ENCODE peak calls at places on chromosomes 7 and 10, in nine cellular contexts. B is CD8-positive, alpha-beta T cell; Z is Panc1; D is astrocyte; N is heart left ventricle; K is cardiac muscle cell; Y is pancreas; C is A549; Q is fibroblast of lung. R is an unnamed sample. For H3K4me1, the result is how much of the 10 kb centered on the place peaks cover.

GRCh38 chr10:63633677-63634487 is 112.7 kb downstream of the REEP3 start:
- DNase-seq in B (no peak), Z (peak), D (peak), N (no peak), K (peak), Y (no peak), C (peak), Q (peak), R (peak)

GRCh38 chr7:108408294-108409004 is 47.8 kb downstream of the NRCAM start:
- DNase-seq in B (no peak), Z (no peak), D (no peak), N (no peak), K (no peak), Y (no peak), C (no peak), Q (no peak), R (no peak)

GRCh38 chr7:125926621-125927020 is 997.0 kb upstream of the POT1 start:
- DNase-seq in B (no peak), Z (no peak), D (peak), N (no peak), K (no peak), Y (no peak), C (no peak), Q (peak), R (no peak)

GRCh38 chr10:3850999-3851937 is 66.3 kb upstream of the KLF6 start:
- DNase-seq in B (no peak), Z (peak), D (peak), N (no peak), K (peak), Y (no peak), C (peak), Q (peak), R (no peak)

GRCh38 chr7:98509836-98510235 is 107.2 kb upstream of the NPTX2 start:
- DNase-seq in B (no peak), Z (no peak), D (no peak), N (no peak), K (peak), Y (no peak), C (no peak), Q (no peak), R (no peak)

GRCh38 chr7:39709768-39710291 is 86.5 kb downstream of the RALA start:
- DNase-seq in B (no peak), Z (no peak), D (peak), N (peak), K (peak), Y (no peak), C (no peak), Q (peak), R (peak)

GRCh38 chr7:66741706-66742053 is 1.1 kb downstream of the RABGEF1 start:
- DNase-seq in B (no peak), Z (no peak), D (peak), N (no peak), K (peak), Y (peak), C (no peak), Q (peak), R (peak)

GRCh38 chr7:91759205-91759863 is 121.2 kb downstream of the MTERF1 start:
- DNase-seq in B (no peak), Z (peak), D (peak), N (no peak), K (peak), Y (peak), C (no peak), Q (peak), R (no peak)

GRCh38 chr10:75431180-75432111 is at the start of gene LRMDA:
- DNase-seq in B (no peak), Z (no peak), D (no peak), N (peak), K (peak), Y (peak), C (peak), Q (no peak), R (peak)

GRCh38 chr7:100419660-100420226 is 8.8 kb downstream of the ZCWPW1 start:
- DNase-seq in B (no peak), Z (no peak), D (no peak), N (no peak), K (no peak), Y (no peak), C (no peak), Q (no peak), R (no peak)

GRCh38 chr10:77197544-77197943 is 440.1 kb downstream of the KCNMA1 start:
- DNase-seq in B (no peak), Z (no peak), D (no peak), N (no peak), K (no peak), Y (no peak), C (no peak), Q (no peak), R (no peak)

GRCh38 chr10:86075512-86075911 is 291.1 kb downstream of the GRID1 start:
- DNase-seq in B (no peak), Z (no peak), D (no peak), N (no peak), K (no peak), Y (no peak), C (no peak), Q (no peak), R (no peak)

GRCh38 chr10:52566471-52567246 is 205.9 kb downstream of the MBL2 start:
- DNase-seq in B (no peak), Z (peak), D (peak), N (no peak), K (peak), Y (no peak), C (peak), Q (peak), R (no peak)

GRCh38 chr7:152435384-152436278 is at the start of gene KMT2C:
- DNase-seq in B (peak), Z (no peak), D (no peak), N (peak), K (peak), Y (peak), C (no peak), Q (peak), R (peak)

GRCh38 chr7:98240961-98241673 is 10.9 kb downstream of the TECPR1 start:
- DNase-seq in B (peak), Z (peak), D (no peak), N (no peak), K (peak), Y (peak), C (peak), Q (peak), R (peak)

GRCh38 chr10:79044036-79044664 is 24.6 kb upstream of the ZMIZ1 start:
- DNase-seq in B (no peak), Z (no peak), D (no peak), N (no peak), K (no peak), Y (peak), C (no peak), Q (no peak), R (no peak)

GRCh38 chr7:55185941-55186609 is 167.3 kb downstream of the EGFR start:
- DNase-seq in B (no peak), Z (peak), D (peak), N (no peak), K (peak), Y (no peak), C (peak), Q (peak), R (no peak)

GRCh38 chr7:44061645-44062179 is 3.7 kb downstream of the PGAM2 start:
- DNase-seq in B (no peak), Z (no peak), D (no peak), N (no peak), K (no peak), Y (no peak), C (no peak), Q (no peak), R (no peak)

GRCh38 chr10:102796407-102797176 is 40.6 kb downstream of the CYP17A1 start:
- DNase-seq in B (peak), Z (no peak), D (peak), N (peak), K (peak), Y (no peak), C (no peak), Q (peak), R (peak)

GRCh38 chr10:5741276-5741675 is 56.6 kb downstream of the TASOR2 start:
- DNase-seq in B (no peak), Z (no peak), D (no peak), N (no peak), K (no peak), Y (no peak), C (no peak), Q (no peak), R (no peak)

GRCh38 chr7:4694653-4695335 is 12.7 kb downstream of the FOXK1 start:
- DNase-seq in B (no peak), Z (no peak), D (peak), N (peak), K (peak), Y (no peak), C (no peak), Q (peak), R (peak)

GRCh38 chr10:55892276-55892675 is 468.8 kb downstream of the ZWINT start:
- DNase-seq in B (no peak), Z (no peak), D (no peak), N (no peak), K (no peak), Y (no peak), C (no peak), Q (no peak), R (no peak)

GRCh38 chr10:124288928-124289921 is 129.5 kb downstream of the OAT start:
- DNase-seq in B (no peak), Z (no peak), D (no peak), N (no peak), K (no peak), Y (peak), C (no peak), Q (no peak), R (no peak)

GRCh38 chr10:96454184-96454583 is 59.5 kb downstream of the TLL2 start:
- DNase-seq in B (no peak), Z (no peak), D (no peak), N (no peak), K (no peak), Y (no peak), C (no peak), Q (no peak), R (no peak)

GRCh38 chr7:87926581-87927461 is 7.2 kb upstream of the ADAM22 start:
- DNase-seq in B (no peak), Z (no peak), D (peak), N (no peak), K (peak), Y (no peak), C (no peak), Q (peak), R (no peak)

GRCh38 chr7:84339306-84339705 is 144.7 kb upstream of the SEMA3A start:
- DNase-seq in B (no peak), Z (no peak), D (peak), N (no peak), K (peak), Y (no peak), C (no peak), Q (peak), R (no peak)

GRCh38 chr10:17226891-17227303 is 1.1 kb upstream of the VIM start:
- DNase-seq in B (no peak), Z (no peak), D (no peak), N (no peak), K (no peak), Y (no peak), C (no peak), Q (no peak), R (no peak)

GRCh38 chr7:3028767-3029111 is 14.9 kb downstream of the CARD11 start:
- DNase-seq in B (no peak), Z (no peak), D (no peak), N (no peak), K (no peak), Y (peak), C (no peak), Q (no peak), R (no peak)

GRCh38 chr10:34018129-34018528 is 683.7 kb upstream of the NRP1 start:
- DNase-seq in B (no peak), Z (no peak), D (no peak), N (no peak), K (peak), Y (no peak), C (no peak), Q (peak), R (no peak)

GRCh38 chr10:89888647-89889046 is 187.3 kb downstream of the KIF20B start:
- DNase-seq in B (no peak), Z (no peak), D (no peak), N (no peak), K (no peak), Y (no peak), C (no peak), Q (no peak), R (no peak)

GRCh38 chr7:6651866-6652445 is 14.8 kb downstream of the ZNF316 start:
- DNase-seq in B (no peak), Z (no peak), D (no peak), N (no peak), K (no peak), Y (peak), C (no peak), Q (no peak), R (no peak)

GRCh38 chr7:77327932-77328628 is 88.1 kb downstream of the GSAP start:
- DNase-seq in B (no peak), Z (no peak), D (peak), N (no peak), K (peak), Y (no peak), C (no peak), Q (no peak), R (no peak)

GRCh38 chr7:36208997-36209813 is 56.2 kb downstream of the EEPD1 start:
- DNase-seq in B (no peak), Z (no peak), D (no peak), N (no peak), K (no peak), Y (no peak), C (no peak), Q (peak), R (no peak)

GRCh38 chr7:36605662-36606441 is 118.4 kb downstream of the AOAH start:
- DNase-seq in B (no peak), Z (no peak), D (no peak), N (no peak), K (no peak), Y (no peak), C (no peak), Q (no peak), R (no peak)

DNA sequence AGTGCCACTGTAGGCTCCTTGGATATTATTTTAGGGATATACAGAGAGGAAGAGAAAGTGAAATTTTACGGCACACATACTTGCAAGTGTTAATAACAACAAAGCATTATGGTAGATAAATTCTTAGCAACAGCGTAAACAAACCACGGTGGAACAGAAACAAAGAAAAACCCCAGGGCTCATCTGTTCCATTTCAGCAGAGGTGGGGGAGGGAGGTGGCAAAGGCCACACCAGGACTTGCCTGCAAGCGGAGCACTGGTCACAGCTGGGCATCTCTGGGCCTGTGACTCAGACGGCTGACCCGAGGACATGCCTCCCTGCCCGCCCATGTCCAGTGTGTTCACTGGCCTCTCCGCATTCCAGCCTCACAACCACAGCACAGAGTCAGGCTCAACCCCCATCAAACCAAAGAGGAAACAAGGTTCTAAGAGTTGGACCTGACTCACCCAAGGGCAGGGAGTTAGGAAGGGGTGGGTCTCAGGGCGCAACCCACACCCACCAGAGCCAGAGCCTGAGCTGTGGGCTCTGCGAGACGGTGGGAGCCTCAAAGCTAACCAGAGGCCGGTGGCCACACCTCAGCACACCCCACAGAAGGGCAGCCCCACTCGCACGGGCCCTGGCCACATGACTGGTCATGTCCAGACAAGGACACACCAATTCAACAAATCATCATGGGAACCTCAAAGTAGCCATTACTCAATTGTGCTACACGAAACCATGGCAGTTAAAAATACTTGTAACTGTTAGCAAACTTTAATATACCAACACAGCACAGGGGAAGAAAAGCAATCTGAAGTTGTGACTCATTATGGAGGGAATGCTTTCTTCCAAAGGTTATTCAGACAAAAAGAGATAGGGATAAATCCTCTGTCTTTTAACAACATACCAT is 10.7 kb downstream of the ESYT2 start:
- DNase-seq in B (peak), Z (peak), D (peak), N (peak), K (peak), Y (peak), C (peak), Q (peak), R (peak)
- H3K4me1 ChIP-seq in B (half or more), Z (half or more), D (under half), N (half or more), K (under half), Y (under half), C (half or more), Q (under half), R (half or more)

GRCh38 chr7:140079121-140079536 is 16.4 kb upstream of the PARP12 start:
- DNase-seq in B (no peak), Z (no peak), D (peak), N (no peak), K (peak), Y (no peak), C (peak), Q (peak), R (no peak)
- TF ChIP-seq CTCF in B (no peak), Z (peak), D (no peak), N (peak), K (peak), Y (no peak), C (peak), Q (peak), R (no peak)

DNA sequence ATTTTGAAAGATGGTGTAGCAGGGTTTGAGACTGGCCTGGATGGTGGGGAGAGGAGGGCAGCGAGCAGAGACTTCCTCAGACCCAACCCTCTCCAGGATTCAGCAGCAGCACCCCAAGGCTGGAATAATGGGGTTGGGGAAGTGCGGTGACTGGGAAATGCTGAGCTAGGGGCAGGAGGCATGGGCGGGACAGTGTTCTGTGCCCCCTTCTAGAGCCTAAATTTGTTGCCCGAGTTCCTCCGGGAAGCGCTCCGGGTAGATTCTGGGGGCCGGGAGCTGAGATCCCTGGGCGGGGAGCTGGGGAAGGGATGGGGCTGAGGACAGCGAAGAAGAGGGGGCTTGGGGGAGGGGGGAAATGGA is at the start of gene CHAT:
- DNase-seq in B (no peak), Z (no peak), D (no peak), N (no peak), K (no peak), Y (no peak), C (no peak), Q (no peak), R (no peak)
- H3K4me3 ChIP-seq in B (no peak), Z (no peak), D (no peak), N (no peak), K (no peak), Y (no peak), C (no peak), Q (no peak), R (no peak)

DNA sequence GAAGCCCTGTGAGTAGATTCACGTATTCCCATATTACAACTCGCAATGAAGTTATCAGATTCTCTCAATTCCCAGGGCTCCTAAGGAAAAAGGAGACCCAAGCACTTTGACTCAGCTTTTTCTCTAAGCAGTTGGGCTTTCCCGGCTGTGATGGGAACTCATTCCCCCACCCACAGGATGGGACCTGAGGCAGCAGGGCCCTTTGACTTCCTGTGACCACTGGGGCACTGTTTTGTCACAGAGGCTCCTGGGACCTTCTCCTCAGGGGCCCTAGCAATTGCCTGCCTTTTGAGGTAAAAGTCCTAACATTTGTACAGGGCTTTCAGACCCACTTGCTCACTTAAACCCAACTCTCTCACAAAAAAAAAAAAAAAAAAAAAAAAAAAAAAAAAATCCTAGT is 122.8 kb upstream of the PDLIM1 start:
- DNase-seq in B (no peak), Z (no peak), D (no peak), N (peak), K (no peak), Y (no peak), C (no peak), Q (no peak), R (no peak)
- H3K4me1 ChIP-seq in B (under half), Z (under half), D (under half), N (half or more), K (under half), Y (under half), C (under half), Q (under half), R (under half)

DNA sequence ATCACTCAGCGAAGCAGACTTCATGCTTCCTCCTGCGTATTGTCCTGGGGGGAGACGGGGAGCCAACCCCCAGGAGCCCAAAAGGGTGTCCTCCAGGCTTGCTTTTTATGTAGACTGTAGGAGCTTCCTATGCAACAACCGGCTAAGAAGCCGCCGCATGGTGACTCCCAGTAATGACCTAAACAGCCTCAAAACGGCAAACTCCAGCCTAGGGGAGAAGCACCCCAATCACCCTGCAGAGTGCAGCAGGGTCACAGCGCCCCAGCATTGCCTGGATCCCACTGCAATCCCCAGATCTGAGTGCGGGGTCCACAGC is 52.0 kb downstream of the PROSER2 start:
- DNase-seq in B (no peak), Z (no peak), D (no peak), N (no peak), K (no peak), Y (no peak), C (peak), Q (no peak), R (no peak)
- TF ChIP-seq CTCF in B (no peak), Z (no peak), D (no peak), N (no peak), K (peak), Y (no peak), C (no peak), Q (no peak), R (no peak)